ENCODE peak calls at places on chromosomes 12 and 14, in five cellular contexts. One of them, this sample, is unnamed.

GRCh38 chr14:49961270-49962222 is 68.7 kb downstream of the ARF6 start:
- ATAC-seq in Panc1: peak
- ATAC-seq in GM23338: no peak
- ATAC-seq in HepG2: no peak
- ATAC-seq in HCT116: peak
- ATAC-seq in this sample: no peak

GRCh38 chr14:75675265-75675960 is 14.4 kb downstream of the TTLL5 start:
- ATAC-seq in Panc1: no peak
- ATAC-seq in HCT116: peak
- ATAC-seq in GM23338: peak
- ATAC-seq in HepG2: peak
- ATAC-seq in this sample: no peak

GRCh38 chr12:75065482-75065881 is 144.2 kb downstream of the KCNC2 start:
- ATAC-seq in HCT116: no peak
- ATAC-seq in Panc1: no peak
- ATAC-seq in GM23338: no peak
- ATAC-seq in HepG2: no peak
- ATAC-seq in this sample: no peak

GRCh38 chr12:49942512-49942893 is 8.0 kb upstream of the AQP2 start:
- ATAC-seq in GM23338: no peak
- ATAC-seq in HCT116: no peak
- ATAC-seq in HepG2: no peak
- ATAC-seq in Panc1: no peak
- ATAC-seq in this sample: no peak

GRCh38 chr14:99240512-99241313 is 31.3 kb downstream of the BCL11B start:
- ATAC-seq in HCT116: no peak
- ATAC-seq in GM23338: no peak
- ATAC-seq in HepG2: no peak
- ATAC-seq in Panc1: no peak
- ATAC-seq in this sample: no peak

GRCh38 chr14:37036669-37037341 is 135.6 kb downstream of the SLC25A21 start:
- ATAC-seq in GM23338: no peak
- ATAC-seq in Panc1: no peak
- ATAC-seq in HCT116: no peak
- ATAC-seq in HepG2: peak
- ATAC-seq in this sample: no peak

GRCh38 chr12:126040307-126040706 is 975.1 kb downstream of the AACS start:
- ATAC-seq in HepG2: no peak
- ATAC-seq in HCT116: no peak
- ATAC-seq in Panc1: no peak
- ATAC-seq in GM23338: no peak
- ATAC-seq in this sample: no peak

GRCh38 chr14:59475709-59476108 is 8.5 kb downstream of the L3HYPDH start:
- ATAC-seq in HCT116: no peak
- ATAC-seq in HepG2: no peak
- ATAC-seq in Panc1: no peak
- ATAC-seq in GM23338: no peak
- ATAC-seq in this sample: no peak

GRCh38 chr12:43462080-43462479 is 89.9 kb downstream of the ADAMTS20 start:
- ATAC-seq in GM23338: no peak
- ATAC-seq in HepG2: no peak
- ATAC-seq in HCT116: no peak
- ATAC-seq in Panc1: no peak
- ATAC-seq in this sample: no peak

GRCh38 chr14:105487449-105487985 is 831 bp downstream of the CRIP1 start:
- ATAC-seq in Panc1: no peak
- ATAC-seq in HCT116: no peak
- ATAC-seq in HepG2: no peak
- ATAC-seq in GM23338: no peak
- ATAC-seq in this sample: no peak

GRCh38 chr12:127445583-127445982 is 821.4 kb upstream of the TMEM132C start:
- ATAC-seq in Panc1: no peak
- ATAC-seq in HepG2: no peak
- ATAC-seq in GM23338: no peak
- ATAC-seq in HCT116: no peak
- ATAC-seq in this sample: no peak

GRCh38 chr12:97038859-97039258 is 131.8 kb downstream of the NEDD1 start:
- ATAC-seq in HepG2: no peak
- ATAC-seq in HCT116: peak
- ATAC-seq in Panc1: no peak
- ATAC-seq in GM23338: no peak
- ATAC-seq in this sample: no peak

GRCh38 chr12:115096673-115097349 is 412.8 kb upstream of the TBX3 start:
- ATAC-seq in HepG2: peak
- ATAC-seq in Panc1: no peak
- ATAC-seq in HCT116: no peak
- ATAC-seq in GM23338: no peak
- ATAC-seq in this sample: no peak

GRCh38 chr12:48973992-48974673 is 2.6 kb upstream of the WNT10B start:
- ATAC-seq in Panc1: no peak
- ATAC-seq in HepG2: peak
- ATAC-seq in HCT116: peak
- ATAC-seq in GM23338: peak
- ATAC-seq in this sample: peak

GRCh38 chr12:3054993-3055711 is 22.0 kb upstream of the TSPAN9 start:
- ATAC-seq in GM23338: no peak
- ATAC-seq in HepG2: no peak
- ATAC-seq in HCT116: no peak
- ATAC-seq in Panc1: no peak
- ATAC-seq in this sample: no peak

GRCh38 chr14:65237956-65238355 is 135.6 kb upstream of the MAX start:
- ATAC-seq in Panc1: no peak
- ATAC-seq in GM23338: peak
- ATAC-seq in HepG2: peak
- ATAC-seq in HCT116: peak
- ATAC-seq in this sample: no peak

GRCh38 chr12:119446459-119446858 is 111.9 kb downstream of the CCDC60 start:
- ATAC-seq in HepG2: no peak
- ATAC-seq in HCT116: no peak
- ATAC-seq in GM23338: no peak
- ATAC-seq in Panc1: peak
- ATAC-seq in this sample: no peak

GRCh38 chr12:125188912-125189881 is 124.0 kb downstream of the AACS start:
- ATAC-seq in GM23338: no peak
- ATAC-seq in HepG2: no peak
- ATAC-seq in Panc1: no peak
- ATAC-seq in HCT116: no peak
- ATAC-seq in this sample: no peak

GRCh38 chr12:26748741-26749431 is 84.1 kb downstream of the ITPR2 start:
- ATAC-seq in HepG2: no peak
- ATAC-seq in GM23338: no peak
- ATAC-seq in Panc1: no peak
- ATAC-seq in HCT116: no peak
- ATAC-seq in this sample: no peak

GRCh38 chr12:64782181-64782580 is 23.0 kb upstream of the GNS start:
- ATAC-seq in HepG2: no peak
- ATAC-seq in GM23338: no peak
- ATAC-seq in HCT116: no peak
- ATAC-seq in Panc1: no peak
- ATAC-seq in this sample: no peak

GRCh38 chr12:64790166-64790565 is 31.0 kb upstream of the GNS start:
- ATAC-seq in HCT116: no peak
- ATAC-seq in GM23338: no peak
- ATAC-seq in Panc1: no peak
- ATAC-seq in HepG2: no peak
- ATAC-seq in this sample: no peak

GRCh38 chr12:64781374-64782029 is 22.3 kb upstream of the GNS start:
- ATAC-seq in Panc1: peak
- ATAC-seq in HepG2: peak
- ATAC-seq in GM23338: peak
- ATAC-seq in HCT116: peak
- ATAC-seq in this sample: no peak

GRCh38 chr12:64780531-64781373 is 21.5 kb upstream of the GNS start:
- ATAC-seq in Panc1: peak
- ATAC-seq in HepG2: peak
- ATAC-seq in GM23338: peak
- ATAC-seq in HCT116: peak
- ATAC-seq in this sample: peak

DNA sequence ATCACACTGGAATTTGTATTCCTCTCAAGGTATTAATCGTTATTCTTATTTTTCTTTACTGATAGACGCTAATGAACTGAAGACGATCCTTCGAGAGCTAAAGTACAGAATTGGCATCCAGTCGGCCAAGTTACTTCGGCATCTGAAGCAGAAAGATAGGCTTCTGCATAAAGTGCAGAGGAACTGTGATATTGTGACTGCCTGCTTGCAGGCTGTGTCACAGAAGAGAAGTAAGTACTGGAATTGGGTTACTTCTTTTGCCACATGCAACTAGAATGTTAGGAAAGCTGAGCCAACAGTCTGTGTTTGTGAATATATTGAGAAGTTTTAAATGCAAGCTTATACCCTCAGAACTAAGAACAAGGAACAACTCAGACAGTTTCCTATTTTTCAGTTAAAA is 26.6 kb upstream of the GNS start:
- ATAC-seq in Panc1: no peak
- ATAC-seq in HepG2: no peak
- ATAC-seq in HCT116: no peak
- ATAC-seq in GM23338: no peak
- ATAC-seq in this sample: no peak
- TF ChIP-seq POLR2AphosphoS5 in Panc1: no peak
- TF ChIP-seq POLR2AphosphoS5 in HepG2: no peak
- TF ChIP-seq POLR2AphosphoS5 in HCT116: no peak
- TF ChIP-seq POLR2AphosphoS5 in GM23338: no peak
- TF ChIP-seq POLR2AphosphoS5 in this sample: no peak

DNA sequence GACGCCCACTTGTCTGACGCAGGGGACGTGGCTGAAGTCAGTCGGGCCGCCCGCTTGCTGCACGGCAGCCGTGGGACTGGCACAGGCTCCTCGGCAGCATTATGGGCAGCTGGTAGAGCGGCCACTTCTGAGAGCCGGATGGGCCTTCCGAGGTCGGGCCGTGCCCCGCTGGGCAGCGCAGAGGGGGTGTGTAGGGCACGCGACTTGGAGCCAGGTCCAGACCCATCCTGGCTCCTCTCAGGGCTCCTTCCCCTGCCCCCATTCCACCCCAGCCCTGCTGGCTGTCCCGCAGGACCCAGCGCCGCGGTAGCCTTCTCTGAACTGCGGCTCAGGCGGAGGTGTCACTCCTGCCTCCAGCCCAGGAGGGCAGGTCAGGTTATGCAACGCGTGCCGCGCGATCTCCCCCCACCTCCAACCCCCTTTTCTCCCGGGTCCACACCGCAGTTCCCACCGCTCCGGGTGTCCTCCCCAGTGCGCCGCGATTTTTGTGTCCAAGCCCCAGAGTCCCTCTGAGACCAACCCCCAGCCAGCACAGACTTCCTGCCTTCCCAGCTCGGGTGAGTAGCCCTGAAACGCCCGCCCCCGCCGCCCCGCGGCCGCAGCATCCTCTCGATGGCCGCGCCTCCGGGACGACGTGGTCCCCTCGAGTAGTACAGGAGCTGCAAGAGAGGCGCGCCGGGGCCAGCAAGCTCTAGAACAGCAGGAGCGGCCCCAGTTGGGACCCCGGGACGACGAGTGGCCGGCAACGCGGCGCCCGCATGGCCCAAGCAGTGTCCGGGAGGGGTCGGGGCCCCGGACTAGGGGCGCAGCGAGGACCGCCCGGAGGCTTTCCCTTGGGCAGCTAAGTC is 41.1 kb upstream of the CAPRIN2 start:
- ATAC-seq in Panc1: peak
- ATAC-seq in HepG2: peak
- ATAC-seq in GM23338: peak
- ATAC-seq in HCT116: peak
- ATAC-seq in this sample: peak
- TF ChIP-seq POLR2AphosphoS5 in Panc1: peak
- TF ChIP-seq POLR2AphosphoS5 in HepG2: no peak
- TF ChIP-seq POLR2AphosphoS5 in GM23338: no peak
- TF ChIP-seq POLR2AphosphoS5 in HCT116: peak
- TF ChIP-seq POLR2AphosphoS5 in this sample: no peak

GRCh38 chr14:78512021-78512420 is 341.8 kb downstream of the NRXN3 start:
- ATAC-seq in HepG2: no peak
- ATAC-seq in GM23338: no peak
- ATAC-seq in Panc1: no peak
- ATAC-seq in HCT116: no peak
- ATAC-seq in this sample: no peak

GRCh38 chr14:78509516-78509915 is 339.3 kb downstream of the NRXN3 start:
- ATAC-seq in HepG2: no peak
- ATAC-seq in Panc1: no peak
- ATAC-seq in GM23338: no peak
- ATAC-seq in HCT116: no peak
- ATAC-seq in this sample: no peak

DNA sequence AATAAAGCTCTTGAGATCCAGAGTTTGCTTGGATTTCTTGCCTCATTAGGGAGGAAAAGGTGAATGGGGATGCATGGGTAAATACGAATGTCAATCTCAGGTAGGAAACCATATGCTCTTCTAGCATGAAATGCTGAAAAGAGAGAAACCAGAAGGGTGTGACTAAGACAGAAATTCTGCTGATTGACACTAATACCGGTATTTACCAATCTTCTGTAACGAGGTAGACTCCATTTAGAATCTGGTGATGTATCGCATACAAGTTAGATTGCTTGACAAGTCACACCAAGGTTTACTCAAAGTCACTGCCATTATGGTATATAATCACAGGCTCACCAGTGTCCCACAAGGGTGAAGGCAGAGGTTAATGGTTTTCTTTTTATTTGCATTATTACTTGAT is 337.9 kb downstream of the NRXN3 start:
- ATAC-seq in HCT116: no peak
- ATAC-seq in HepG2: no peak
- ATAC-seq in GM23338: no peak
- ATAC-seq in Panc1: no peak
- ATAC-seq in this sample: no peak
- TF ChIP-seq POLR2AphosphoS5 in HCT116: no peak
- TF ChIP-seq POLR2AphosphoS5 in HepG2: no peak
- TF ChIP-seq POLR2AphosphoS5 in GM23338: no peak
- TF ChIP-seq POLR2AphosphoS5 in Panc1: no peak
- TF ChIP-seq POLR2AphosphoS5 in this sample: no peak

GRCh38 chr12:118189761-118190181 is 53.8 kb downstream of the PEBP1 start:
- ATAC-seq in HepG2: no peak
- ATAC-seq in Panc1: no peak
- ATAC-seq in GM23338: peak
- ATAC-seq in HCT116: no peak
- ATAC-seq in this sample: peak

GRCh38 chr12:118193477-118193876 is 57.6 kb downstream of the PEBP1 start:
- ATAC-seq in Panc1: no peak
- ATAC-seq in GM23338: no peak
- ATAC-seq in HepG2: no peak
- ATAC-seq in HCT116: no peak
- ATAC-seq in this sample: no peak

GRCh38 chr12:118187746-118188390 is 51.9 kb downstream of the PEBP1 start:
- ATAC-seq in GM23338: no peak
- ATAC-seq in HepG2: no peak
- ATAC-seq in Panc1: no peak
- ATAC-seq in HCT116: no peak
- ATAC-seq in this sample: no peak

GRCh38 chr12:118188690-118189371 is 52.9 kb downstream of the PEBP1 start:
- ATAC-seq in GM23338: peak
- ATAC-seq in Panc1: no peak
- ATAC-seq in HepG2: no peak
- ATAC-seq in HCT116: no peak
- ATAC-seq in this sample: peak

DNA sequence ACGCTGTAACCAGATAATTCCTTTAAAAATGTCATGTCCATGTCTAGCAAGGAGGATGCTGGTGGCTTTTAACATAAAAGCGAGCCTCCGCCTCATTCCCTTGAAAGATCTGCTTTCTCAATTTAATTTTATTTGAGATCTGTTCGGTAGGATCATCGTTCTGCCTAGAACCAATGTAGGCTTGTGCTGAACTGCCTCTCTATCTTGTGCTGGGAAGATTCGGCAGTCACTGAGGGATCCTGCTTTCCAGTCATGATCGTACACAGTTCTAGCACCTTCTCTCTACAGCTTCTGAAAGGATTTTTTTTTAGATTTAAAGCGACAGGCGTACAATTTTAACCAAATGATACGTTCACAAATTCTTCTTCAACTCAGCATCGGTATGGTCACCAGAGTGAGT is 54.3 kb downstream of the PEBP1 start:
- ATAC-seq in Panc1: no peak
- ATAC-seq in HepG2: no peak
- ATAC-seq in HCT116: no peak
- ATAC-seq in GM23338: peak
- ATAC-seq in this sample: peak
- TF ChIP-seq POLR2AphosphoS5 in Panc1: no peak
- TF ChIP-seq POLR2AphosphoS5 in HepG2: no peak
- TF ChIP-seq POLR2AphosphoS5 in HCT116: no peak
- TF ChIP-seq POLR2AphosphoS5 in GM23338: no peak
- TF ChIP-seq POLR2AphosphoS5 in this sample: no peak

This sample was measured in gastroesophageal sphincter.